ENCODE peak calls at places on chromosomes 3 and 15, in nine cellular contexts. K is Right ventricle myocardium inferior; Z is effector memory CD8-positive, alpha-beta T cell; D is T-cell; M is activated B cell treated with CpG ODN at 0.5 μM for 24 hours; C is activated naive CD8-positive, alpha-beta T cell treated with anti-CD3 and anti-CD28 coated beads, Interleukin-2, amount 10 ng/mL, durations not matched to agents 7 days and 5 days; V is naive thymus-derived CD8-positive, alpha-beta T cell; S is psoas muscle; X is thoracic aorta. Y is an unnamed sample.

GRCh38 chr3:153023896-153024295 is 138.1 kb upstream of the RAP2B start:
- ATAC-seq in C (no peak), Z (no peak), X (no peak), S (no peak), V (no peak), K (no peak), M (no peak), D (no peak), Y (no peak)

GRCh38 chr15:66153549-66154415 is 99.8 kb downstream of the MEGF11 start:
- ATAC-seq in M (peak; percentile 47), Z (no peak), V (no peak), X (no peak), S (no peak), D (no peak), K (no peak), C (no peak), Y (no peak)

GRCh38 chr3:160665784-160666526 is 11.0 kb upstream of the ARL14 start:
- ATAC-seq in X (no peak), D (no peak), S (peak; percentile 44), C (no peak), K (no peak), M (peak; percentile 79), V (no peak), Z (no peak), Y (peak; percentile 89)

GRCh38 chr3:49313902-49314676 is 25.8 kb downstream of the USP4 start:
- ATAC-seq in C (no peak), Z (no peak), K (no peak), M (no peak), X (no peak), V (no peak), S (no peak), D (no peak), Y (peak; percentile 53)

GRCh38 chr3:15387171-15387581 is 40.2 kb downstream of the METTL6 start:
- ATAC-seq in S (no peak), V (no peak), M (no peak), X (no peak), C (no peak), Z (no peak), D (no peak), K (no peak), Y (no peak)

GRCh38 chr3:71493372-71493771 is 90.2 kb downstream of the FOXP1 start:
- ATAC-seq in C (peak; percentile 51), X (no peak), V (peak; percentile 72), D (peak; percentile 73), S (no peak), M (peak; percentile 57), Z (peak; percentile 91), K (no peak), Y (peak; percentile 54)

GRCh38 chr3:52433328-52434060 is 11.4 kb downstream of the SEMA3G start:
- ATAC-seq in M (no peak), K (peak; percentile 21), D (no peak), X (no peak), V (no peak), S (no peak), Z (no peak), C (no peak), Y (peak; percentile 59)

GRCh38 chr3:158727499-158728377 is 4.5 kb downstream of the RARRES1 start:
- ATAC-seq in S (peak; percentile 54), K (peak; percentile 11), V (peak; percentile 51), X (no peak), Z (peak; percentile 69), D (peak; percentile 71), C (peak; percentile 53), M (peak; percentile 62), Y (peak; percentile 13)

GRCh38 chr15:29822100-29822684 is at the start of gene TJP1:
- ATAC-seq in V (no peak), D (no peak), S (peak; percentile 94), K (peak; percentile 96), X (peak; percentile 78), Z (no peak), M (no peak), C (no peak), Y (no peak)

GRCh38 chr3:71458895-71459294 is 124.6 kb downstream of the FOXP1 start:
- ATAC-seq in V (no peak), D (no peak), S (no peak), Z (no peak), C (no peak), X (no peak), K (no peak), M (no peak), Y (no peak)

GRCh38 chr15:60840306-60840702 is 361.4 kb upstream of the ICE2 start:
- ATAC-seq in C (no peak), K (no peak), V (no peak), X (no peak), M (no peak), D (no peak), S (peak; percentile 32), Z (no peak), Y (peak; percentile 25)

GRCh38 chr3:112437146-112438022 is 61.9 kb downstream of the BTLA start:
- ATAC-seq in C (peak; percentile 94), V (no peak), X (no peak), K (no peak), M (peak; percentile 84), D (peak; percentile 58), Z (peak; percentile 98), S (no peak), Y (peak; percentile 75)

GRCh38 chr15:70086636-70087035 is 11.1 kb downstream of the TLE3 start:
- ATAC-seq in D (no peak), V (no peak), K (no peak), Z (no peak), S (no peak), X (no peak), C (no peak), M (peak; percentile 67), Y (no peak)

GRCh38 chr3:113287111-113287817 is 75.9 kb downstream of the BOC start:
- ATAC-seq in C (no peak), V (no peak), M (no peak), K (no peak), X (no peak), D (no peak), S (no peak), Z (no peak), Y (no peak)

GRCh38 chr3:22990291-22991200 is 212.6 kb upstream of the UBE2E2 start:
- ATAC-seq in V (no peak), Z (no peak), K (no peak), D (no peak), C (no peak), M (no peak), X (no peak), S (no peak), Y (no peak)

GRCh38 chr3:137610723-137611122 is 153.4 kb upstream of the SOX14 start:
- ATAC-seq in M (no peak), C (no peak), S (no peak), V (no peak), K (no peak), D (no peak), Z (no peak), X (no peak), Y (no peak)

GRCh38 chr15:57138260-57138895 is 219.9 kb downstream of the TCF12 start:
- ATAC-seq in C (no peak), V (no peak), X (no peak), S (peak; percentile 86), M (no peak), Z (no peak), D (no peak), K (peak; percentile 79), Y (no peak)

GRCh38 chr3:148881286-148881685 is 16.2 kb downstream of the CPA3 start:
- ATAC-seq in D (no peak), M (no peak), K (no peak), C (no peak), S (no peak), V (no peak), Z (no peak), X (no peak), Y (no peak)

GRCh38 chr3:172601066-172601832 is 78.0 kb upstream of the TNFSF10 start:
- ATAC-seq in V (no peak), Z (no peak), M (no peak), C (no peak), D (no peak), K (no peak), S (no peak), X (no peak), Y (no peak)

GRCh38 chr3:88707837-88708236 is 399.6 kb upstream of the EPHA3 start:
- ATAC-seq in X (no peak), M (no peak), K (no peak), Z (no peak), D (no peak), C (no peak), V (no peak), S (no peak), Y (no peak)

GRCh38 chr3:189950258-189950657 is 170.4 kb downstream of the P3H2 start:
- ATAC-seq in X (no peak), D (no peak), C (no peak), S (no peak), V (no peak), M (no peak), K (no peak), Z (no peak), Y (no peak)

GRCh38 chr3:123635220-123635619 is 50.4 kb upstream of the HACD2 start:
- ATAC-seq in Z (no peak), V (no peak), D (no peak), C (no peak), S (no peak), X (no peak), K (peak; percentile 18), M (no peak), Y (no peak)

GRCh38 chr15:33506781-33507180 is 196.0 kb downstream of the RYR3 start:
- ATAC-seq in Z (no peak), D (no peak), K (no peak), C (no peak), X (no peak), V (no peak), S (no peak), M (no peak), Y (no peak)

GRCh38 chr15:38991126-38991525 is 426.5 kb upstream of the RASGRP1 start:
- ATAC-seq in D (no peak), X (no peak), V (no peak), C (no peak), Z (no peak), S (no peak), K (no peak), M (no peak), Y (no peak)

GRCh38 chr3:65895084-65895483 is 143.6 kb downstream of the MAGI1 start:
- ATAC-seq in D (no peak), V (no peak), C (no peak), X (no peak), Z (no peak), S (no peak), M (no peak), K (no peak), Y (no peak)

GRCh38 chr3:173008978-173009377 is 132.1 kb downstream of the SPATA16 start:
- ATAC-seq in Z (no peak), D (no peak), K (no peak), C (no peak), S (no peak), X (no peak), M (no peak), V (no peak), Y (no peak)

GRCh38 chr3:184386047-184386806 is 6.4 kb downstream of the CHRD start:
- ATAC-seq in K (no peak), M (no peak), S (no peak), V (no peak), Z (no peak), C (no peak), X (no peak), D (no peak), Y (no peak)

GRCh38 chr3:183468424-183468823 is 40.0 kb upstream of the MCF2L2 start:
- ATAC-seq in X (no peak), M (no peak), C (no peak), D (no peak), K (no peak), Z (no peak), V (no peak), S (no peak), Y (peak; percentile 77)

Y was measured in activated T-helper 17 cell treated with anti-CD3 and anti-CD28 coated beads, Interleukin-2, amount 50 U/mL, for 72 hours.